ENCODE peak calls at places on chromosomes 16 and 17, in six cellular contexts. O is H1, Q is H9, T is IMR-90, M is neuronal stem cell, H is mesenchymal stem cell. R is an unnamed sample. For H3K79me1, the result is how much of the 10 kb centered on the place peaks cover.

GRCh38 chr17:78289004-78289403 is 57.6 kb downstream of the TMEM235 start:
- DNase-seq in O (no peak), Q (no peak), T (no peak), M (no peak), H (no peak), R (no peak)

GRCh38 chr16:8127096-8127495 is 463.2 kb downstream of the TMEM114 start:
- DNase-seq in O (no peak), Q (no peak), T (no peak), M (no peak), H (no peak), R (no peak)

GRCh38 chr16:69762843-69763556 is 868 bp downstream of the WWP2 start:
- DNase-seq in O (no peak), Q (no peak), T (peak), M (no peak), H (peak), R (no peak)

GRCh38 chr16:77974883-77975282 is 47.5 kb upstream of the CLEC3A start:
- DNase-seq in O (no peak), Q (peak), T (no peak), M (peak), H (no peak), R (peak)

GRCh38 chr17:44384823-44385286 is 4.6 kb downstream of the ITGA2B start:
- DNase-seq in O (no peak), Q (no peak), T (no peak), M (no peak), H (no peak), R (peak)

GRCh38 chr16:23856345-23856744 is 20.6 kb downstream of the PRKCB start:
- DNase-seq in O (no peak), Q (no peak), T (no peak), M (no peak), H (no peak), R (no peak)

GRCh38 chr16:20660325-20660724 is 37.2 kb downstream of the ACSM1 start:
- DNase-seq in O (no peak), Q (no peak), T (no peak), M (no peak), H (no peak), R (no peak)

GRCh38 chr16:71635632-71636031 is 9.6 kb downstream of the MARVELD3 start:
- DNase-seq in O (no peak), Q (no peak), T (no peak), M (no peak), H (no peak), R (no peak)

GRCh38 chr16:3038256-3038655 is 1.5 kb upstream of the BICDL2 start:
- DNase-seq in O (no peak), Q (peak), T (no peak), M (no peak), H (no peak), R (peak)

GRCh38 chr16:17412221-17412620 is 58.5 kb downstream of the XYLT1 start:
- DNase-seq in O (no peak), Q (no peak), T (peak), M (peak), H (no peak), R (no peak)

GRCh38 chr16:89557230-89557935 is 3.1 kb upstream of the RPL13 start:
- DNase-seq in O (no peak), Q (peak), T (peak), M (peak), H (peak), R (peak)

GRCh38 chr16:65532218-65532617 is 410.4 kb upstream of the CDH11 start:
- DNase-seq in O (no peak), Q (no peak), T (no peak), M (no peak), H (no peak), R (no peak)

GRCh38 chr16:82660078-82660645 is 33.4 kb downstream of the CDH13 start:
- DNase-seq in O (no peak), Q (peak), T (peak), M (no peak), H (peak), R (no peak)

GRCh38 chr17:78041401-78042179 is 83.1 kb downstream of the TNRC6C start:
- DNase-seq in O (no peak), Q (no peak), T (no peak), M (no peak), H (peak), R (no peak)

GRCh38 chr17:48441231-48441711 is 11.3 kb upstream of the SKAP1 start:
- DNase-seq in O (no peak), Q (no peak), T (no peak), M (no peak), H (no peak), R (no peak)

GRCh38 chr16:27642753-27643152 is 92.8 kb downstream of the KATNIP start:
- DNase-seq in O (no peak), Q (peak), T (peak), M (no peak), H (peak), R (peak)

GRCh38 chr16:73122604-73123386 is 74.9 kb upstream of the ZFHX3 start:
- DNase-seq in O (no peak), Q (no peak), T (no peak), M (no peak), H (no peak), R (no peak)

GRCh38 chr17:35188111-35188510 is 6.1 kb downstream of the SLC35G3 start:
- DNase-seq in O (no peak), Q (no peak), T (no peak), M (no peak), H (no peak), R (no peak)

GRCh38 chr17:42329025-42329976 is 41.0 kb downstream of the STAT5A start:
- DNase-seq in O (peak), Q (peak), T (peak), M (peak), H (peak), R (peak)

GRCh38 chr17:62670202-62670821 is 42.8 kb downstream of the MRC2 start:
- DNase-seq in O (no peak), Q (peak), T (no peak), M (no peak), H (no peak), R (no peak)

GRCh38 chr17:10776372-10776771 is 27.5 kb downstream of the TMEM238L start:
- DNase-seq in O (no peak), Q (no peak), T (no peak), M (no peak), H (no peak), R (no peak)

GRCh38 chr16:68764866-68765265 is 27.8 kb downstream of the CDH1 start:
- DNase-seq in O (no peak), Q (no peak), T (no peak), M (no peak), H (no peak), R (peak)

GRCh38 chr17:82876149-82876548 is 36.3 kb upstream of the ZNF750 start:
- DNase-seq in O (no peak), Q (no peak), T (peak), M (no peak), H (peak), R (peak)

GRCh38 chr17:50257574-50258224 is 16.6 kb upstream of the TMEM92 start:
- DNase-seq in O (no peak), Q (peak), T (no peak), M (no peak), H (no peak), R (no peak)

GRCh38 chr17:78781339-78782304 is at the start of gene CYTH1:
- DNase-seq in O (no peak), Q (peak), T (no peak), M (peak), H (peak), R (no peak)

GRCh38 chr17:7843536-7844291 is 9.7 kb downstream of the KDM6B start:
- DNase-seq in O (no peak), Q (peak), T (peak), M (peak), H (peak), R (peak)

GRCh38 chr17:44043326-44043725 is 23.1 kb downstream of the LSM12 start:
- DNase-seq in O (no peak), Q (no peak), T (peak), M (no peak), H (peak), R (peak)

GRCh38 chr17:33200587-33200986 is 92.5 kb downstream of the ASIC2 start:
- DNase-seq in O (no peak), Q (peak), T (peak), M (no peak), H (no peak), R (peak)

GRCh38 chr16:54201200-54201599 is 85.4 kb downstream of the IRX3 start:
- DNase-seq in O (no peak), Q (no peak), T (no peak), M (no peak), H (no peak), R (no peak)

GRCh38 chr16:78489072-78489471 is 389.6 kb downstream of the WWOX start:
- DNase-seq in O (no peak), Q (no peak), T (no peak), M (no peak), H (no peak), R (no peak)

GRCh38 chr17:42198897-42199296 is 4.6 kb upstream of the GHDC start:
- DNase-seq in O (no peak), Q (no peak), T (no peak), M (no peak), H (no peak), R (no peak)

GRCh38 chr17:60079401-60079861 is 710 bp upstream of the HEATR6 start:
- DNase-seq in O (no peak), Q (no peak), T (no peak), M (no peak), H (peak), R (peak)

GRCh38 chr17:29115906-29116651 is 64.1 kb downstream of the MYO18A start:
- DNase-seq in O (peak), Q (peak), T (peak), M (no peak), H (peak), R (peak)

GRCh38 chr16:23172549-23172948 is 10.0 kb upstream of the SCNN1G start:
- DNase-seq in O (no peak), Q (no peak), T (no peak), M (no peak), H (no peak), R (no peak)

GRCh38 chr16:87927195-87927562 is 9.2 kb downstream of the CA5A start:
- DNase-seq in O (no peak), Q (no peak), T (no peak), M (no peak), H (no peak), R (no peak)

GRCh38 chr16:89135166-89135565 is 36.4 kb upstream of the CDH15 start:
- DNase-seq in O (no peak), Q (no peak), T (no peak), M (no peak), H (no peak), R (no peak)

GRCh38 chr16:14364386-14365199 is 265.5 kb downstream of the PARN start:
- DNase-seq in O (no peak), Q (no peak), T (peak), M (no peak), H (peak), R (peak)

DNA sequence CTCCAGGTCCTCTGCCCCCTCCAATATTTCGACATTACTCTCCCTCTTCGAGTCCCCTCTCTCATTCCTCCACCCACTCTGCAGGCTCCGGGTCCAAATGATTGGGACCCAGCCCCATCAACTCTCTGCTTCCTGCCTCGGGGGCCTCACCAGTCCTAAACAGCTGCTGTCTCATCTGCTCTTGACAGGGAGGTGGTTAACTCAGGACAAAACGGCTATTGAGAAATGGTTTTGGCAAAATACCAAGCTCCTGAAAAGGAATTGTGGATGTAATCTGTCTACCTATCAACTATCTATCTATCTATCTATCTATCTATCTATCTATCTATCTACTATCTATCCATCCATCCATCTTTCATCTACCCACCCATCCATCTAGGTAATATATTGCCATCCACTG is 2.2 kb downstream of the CD300H start:
- DNase-seq in O (no peak), Q (no peak), T (no peak), M (no peak), H (no peak), R (no peak)
- H2AK5ac ChIP-seq in O (no peak), Q (no peak), T (no peak), M (no peak), H (no peak), R (no peak)

GRCh38 chr17:36993227-36993626 is 44.5 kb downstream of the AATF start:
- DNase-seq in O (no peak), Q (no peak), T (no peak), M (no peak), H (no peak), R (no peak)
- H4K91ac ChIP-seq in O (no peak), Q (no peak), T (no peak), M (no peak), H (no peak), R (no peak)

GRCh38 chr17:68588362-68588761 is 12.8 kb downstream of the FAM20A start:
- DNase-seq in O (no peak), Q (peak), T (no peak), M (no peak), H (no peak), R (no peak)
- H3K79me1 ChIP-seq in O (under half), Q (under half), T (under half), M (under half), H (under half), R (under half)

GRCh38 chr17:5481451-5481850 is 4.5 kb downstream of the DERL2 start:
- DNase-seq in O (no peak), Q (no peak), T (no peak), M (no peak), H (no peak), R (peak)

GRCh38 chr17:5488752-5489151 is 2.4 kb downstream of the MIS12 start:
- DNase-seq in O (no peak), Q (no peak), T (no peak), M (no peak), H (no peak), R (no peak)

GRCh38 chr17:5486206-5487124 is at the start of gene MIS12:
- DNase-seq in O (peak), Q (peak), T (peak), M (peak), H (peak), R (peak)

DNA sequence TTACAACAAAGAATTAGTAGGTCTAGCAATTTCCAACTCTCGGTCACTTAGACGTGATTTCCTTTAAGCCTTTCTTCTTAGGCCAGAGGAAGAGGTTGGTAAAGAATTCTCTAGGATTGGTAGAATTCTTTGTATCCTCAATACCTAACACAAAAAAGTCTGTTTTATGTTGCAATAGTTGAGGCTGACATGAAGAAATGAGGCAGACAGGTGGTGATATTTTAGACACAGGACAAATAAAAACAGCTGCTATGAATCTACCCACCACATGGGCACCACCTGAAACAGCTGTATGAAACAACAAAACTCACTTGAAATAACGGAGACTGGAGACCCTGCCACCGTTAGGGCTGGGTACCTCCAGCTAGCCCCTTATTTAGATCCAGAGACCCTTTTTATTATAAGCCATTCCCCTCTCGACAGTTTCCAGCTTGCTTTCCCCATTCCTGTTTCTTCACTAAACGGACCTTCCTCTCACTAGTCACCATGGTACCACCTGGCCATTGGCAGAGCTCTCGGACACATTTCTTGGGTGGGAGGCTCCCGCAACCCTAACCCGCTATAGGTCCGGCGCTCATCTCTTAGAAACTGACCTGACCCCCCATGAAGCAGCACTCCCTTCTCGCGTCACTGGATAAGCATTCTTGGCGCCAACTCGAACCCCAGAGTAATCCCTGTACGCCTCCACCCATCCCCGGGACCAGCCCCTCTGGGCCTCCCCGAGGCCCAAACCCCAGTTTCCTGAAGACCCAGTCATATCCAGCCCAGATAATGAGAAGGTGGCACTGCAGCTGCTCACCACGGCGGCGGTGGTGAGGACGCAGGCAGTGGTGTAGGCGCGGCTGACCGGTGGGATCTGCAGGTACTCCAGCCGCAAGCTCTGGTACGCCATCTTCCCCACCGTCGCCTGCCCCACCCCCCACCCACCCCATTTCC is at the start of gene DERL2:
- DNase-seq in O (no peak), Q (no peak), T (peak), M (peak), H (no peak), R (peak)
- H2AK5ac ChIP-seq in O (peak), Q (no peak), T (peak), M (peak), H (peak), R (peak)

DNA sequence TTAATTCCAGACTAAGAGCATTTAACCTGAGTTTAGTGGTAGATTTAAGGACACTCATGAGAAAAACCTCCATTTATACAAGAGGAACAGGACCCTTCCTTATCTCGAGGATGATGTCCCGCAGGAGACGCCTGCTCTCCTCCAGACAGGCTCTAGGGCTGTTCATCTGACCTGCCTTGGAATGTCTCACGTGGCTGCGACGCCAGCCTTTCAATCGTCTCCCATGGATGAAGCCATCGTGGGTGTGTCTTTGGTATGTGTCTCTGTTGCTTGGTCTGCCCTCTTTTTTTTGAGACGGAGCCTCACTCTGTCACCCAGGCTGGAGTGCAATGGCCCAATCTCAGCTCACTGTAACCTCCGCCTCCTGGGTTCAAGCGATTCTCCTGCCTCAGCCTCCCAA is 16.5 kb downstream of the CHMP6 start:
- DNase-seq in O (no peak), Q (no peak), T (no peak), M (no peak), H (no peak), R (no peak)
- H4K91ac ChIP-seq in O (no peak), Q (no peak), T (no peak), M (no peak), H (no peak), R (no peak)

DNA sequence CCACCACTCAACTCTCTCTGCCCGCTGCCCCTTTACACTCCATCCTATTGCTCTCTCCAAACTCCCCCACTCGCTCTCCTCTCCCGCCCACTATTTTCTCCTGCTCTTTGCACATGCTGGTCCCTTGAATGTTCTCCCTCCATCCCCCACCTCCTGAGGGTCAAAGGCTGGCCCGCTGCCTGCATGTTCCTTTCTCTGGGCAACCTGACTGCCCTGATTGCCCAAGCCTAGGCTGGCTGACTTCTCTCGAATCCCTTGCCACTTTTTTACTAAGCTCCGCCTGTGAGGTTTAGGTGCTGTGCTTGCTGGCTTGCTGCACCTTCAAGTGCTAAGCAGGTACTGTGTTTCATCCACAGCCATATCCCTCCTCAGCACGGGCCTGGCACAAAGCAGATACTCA is 2.7 kb downstream of the EMC8 start:
- DNase-seq in O (no peak), Q (no peak), T (no peak), M (no peak), H (no peak), R (no peak)
- H3K79me1 ChIP-seq in O (under half), Q (under half), T (half or more), M (under half), H (under half), R (under half)

R was measured in trophoblast cell.